ENCODE peak calls at places on chromosomes 7 and 10, in five cellular contexts. One of them, this sample, is unnamed.
A peak's percentile ranks its signal among the peaks of the same experiment; 100 is the strongest.

GRCh38 chr7:77327932-77328628 is 88.1 kb downstream of the GSAP start:
- DNase-seq in T-helper 9 cell: no peak
- DNase-seq in activated CD4-positive, alpha-beta T cell treated with anti-CD3 and anti-CD28 coated beads, Interleukin-2, amount 10 ng/mL, durations not matched to agents 7 days and 5 days: peak; percentile 43
- DNase-seq in fibroblast of the aortic adventitia: no peak
- DNase-seq in stimulated activated effector memory CD8-positive, alpha-beta T cell treated with anti-CD3 and anti-CD28 coated beads, Interleukin-12 subunit alpha, Interleukin-12 subunit beta, amount 100 ng/mL, for 72 hours: no peak
- DNase-seq in this sample: no peak

GRCh38 chr10:29473411-29474100 is 161.2 kb downstream of the SVIL start:
- DNase-seq in activated CD4-positive, alpha-beta T cell treated with anti-CD3 and anti-CD28 coated beads, Interleukin-2, amount 10 ng/mL, durations not matched to agents 7 days and 5 days: no peak
- DNase-seq in stimulated activated effector memory CD8-positive, alpha-beta T cell treated with anti-CD3 and anti-CD28 coated beads, Interleukin-12 subunit alpha, Interleukin-12 subunit beta, amount 100 ng/mL, for 72 hours: no peak
- DNase-seq in T-helper 9 cell: no peak
- DNase-seq in fibroblast of the aortic adventitia: peak; percentile 41
- DNase-seq in this sample: no peak

GRCh38 chr10:58625070-58625469 is 112.4 kb downstream of the BICC1 start:
- DNase-seq in stimulated activated effector memory CD8-positive, alpha-beta T cell treated with anti-CD3 and anti-CD28 coated beads, Interleukin-12 subunit alpha, Interleukin-12 subunit beta, amount 100 ng/mL, for 72 hours: no peak
- DNase-seq in T-helper 9 cell: no peak
- DNase-seq in fibroblast of the aortic adventitia: peak; percentile 97
- DNase-seq in activated CD4-positive, alpha-beta T cell treated with anti-CD3 and anti-CD28 coated beads, Interleukin-2, amount 10 ng/mL, durations not matched to agents 7 days and 5 days: no peak
- DNase-seq in this sample: no peak

GRCh38 chr7:23349484-23350157 is 50.5 kb downstream of the MALSU1 start:
- DNase-seq in T-helper 9 cell: no peak
- DNase-seq in fibroblast of the aortic adventitia: peak; percentile 89
- DNase-seq in stimulated activated effector memory CD8-positive, alpha-beta T cell treated with anti-CD3 and anti-CD28 coated beads, Interleukin-12 subunit alpha, Interleukin-12 subunit beta, amount 100 ng/mL, for 72 hours: no peak
- DNase-seq in activated CD4-positive, alpha-beta T cell treated with anti-CD3 and anti-CD28 coated beads, Interleukin-2, amount 10 ng/mL, durations not matched to agents 7 days and 5 days: no peak
- DNase-seq in this sample: no peak

GRCh38 chr10:49651917-49652316 is 27.5 kb upstream of the C10orf53 start:
- DNase-seq in T-helper 9 cell: no peak
- DNase-seq in fibroblast of the aortic adventitia: no peak
- DNase-seq in stimulated activated effector memory CD8-positive, alpha-beta T cell treated with anti-CD3 and anti-CD28 coated beads, Interleukin-12 subunit alpha, Interleukin-12 subunit beta, amount 100 ng/mL, for 72 hours: no peak
- DNase-seq in activated CD4-positive, alpha-beta T cell treated with anti-CD3 and anti-CD28 coated beads, Interleukin-2, amount 10 ng/mL, durations not matched to agents 7 days and 5 days: no peak
- DNase-seq in this sample: no peak

GRCh38 chr7:145919712-145920111 is 196.9 kb upstream of the CNTNAP2 start:
- DNase-seq in fibroblast of the aortic adventitia: no peak
- DNase-seq in stimulated activated effector memory CD8-positive, alpha-beta T cell treated with anti-CD3 and anti-CD28 coated beads, Interleukin-12 subunit alpha, Interleukin-12 subunit beta, amount 100 ng/mL, for 72 hours: no peak
- DNase-seq in activated CD4-positive, alpha-beta T cell treated with anti-CD3 and anti-CD28 coated beads, Interleukin-2, amount 10 ng/mL, durations not matched to agents 7 days and 5 days: no peak
- DNase-seq in T-helper 9 cell: no peak
- DNase-seq in this sample: no peak

GRCh38 chr10:79457256-79457785 is 11.9 kb upstream of the ZCCHC24 start:
- DNase-seq in fibroblast of the aortic adventitia: no peak
- DNase-seq in T-helper 9 cell: no peak
- DNase-seq in activated CD4-positive, alpha-beta T cell treated with anti-CD3 and anti-CD28 coated beads, Interleukin-2, amount 10 ng/mL, durations not matched to agents 7 days and 5 days: no peak
- DNase-seq in stimulated activated effector memory CD8-positive, alpha-beta T cell treated with anti-CD3 and anti-CD28 coated beads, Interleukin-12 subunit alpha, Interleukin-12 subunit beta, amount 100 ng/mL, for 72 hours: no peak
- DNase-seq in this sample: no peak

GRCh38 chr10:33325929-33326328 is 8.5 kb downstream of the NRP1 start:
- DNase-seq in stimulated activated effector memory CD8-positive, alpha-beta T cell treated with anti-CD3 and anti-CD28 coated beads, Interleukin-12 subunit alpha, Interleukin-12 subunit beta, amount 100 ng/mL, for 72 hours: no peak
- DNase-seq in fibroblast of the aortic adventitia: no peak
- DNase-seq in T-helper 9 cell: no peak
- DNase-seq in activated CD4-positive, alpha-beta T cell treated with anti-CD3 and anti-CD28 coated beads, Interleukin-2, amount 10 ng/mL, durations not matched to agents 7 days and 5 days: no peak
- DNase-seq in this sample: no peak

GRCh38 chr10:24793648-24794379 is 70.1 kb upstream of the ARHGAP21 start:
- DNase-seq in fibroblast of the aortic adventitia: peak; percentile 17
- DNase-seq in T-helper 9 cell: no peak
- DNase-seq in stimulated activated effector memory CD8-positive, alpha-beta T cell treated with anti-CD3 and anti-CD28 coated beads, Interleukin-12 subunit alpha, Interleukin-12 subunit beta, amount 100 ng/mL, for 72 hours: no peak
- DNase-seq in activated CD4-positive, alpha-beta T cell treated with anti-CD3 and anti-CD28 coated beads, Interleukin-2, amount 10 ng/mL, durations not matched to agents 7 days and 5 days: no peak
- DNase-seq in this sample: no peak

GRCh38 chr7:2157473-2158279 is 75.1 kb downstream of the MAD1L1 start:
- DNase-seq in fibroblast of the aortic adventitia: peak; percentile 89
- DNase-seq in activated CD4-positive, alpha-beta T cell treated with anti-CD3 and anti-CD28 coated beads, Interleukin-2, amount 10 ng/mL, durations not matched to agents 7 days and 5 days: no peak
- DNase-seq in stimulated activated effector memory CD8-positive, alpha-beta T cell treated with anti-CD3 and anti-CD28 coated beads, Interleukin-12 subunit alpha, Interleukin-12 subunit beta, amount 100 ng/mL, for 72 hours: no peak
- DNase-seq in T-helper 9 cell: no peak
- DNase-seq in this sample: no peak

GRCh38 chr10:86876748-86877147 is 80.7 kb downstream of the MMRN2 start:
- DNase-seq in fibroblast of the aortic adventitia: no peak
- DNase-seq in stimulated activated effector memory CD8-positive, alpha-beta T cell treated with anti-CD3 and anti-CD28 coated beads, Interleukin-12 subunit alpha, Interleukin-12 subunit beta, amount 100 ng/mL, for 72 hours: no peak
- DNase-seq in activated CD4-positive, alpha-beta T cell treated with anti-CD3 and anti-CD28 coated beads, Interleukin-2, amount 10 ng/mL, durations not matched to agents 7 days and 5 days: no peak
- DNase-seq in T-helper 9 cell: no peak
- DNase-seq in this sample: no peak

GRCh38 chr10:69869291-69869841 is 67.7 kb downstream of the COL13A1 start:
- DNase-seq in fibroblast of the aortic adventitia: peak; percentile 90
- DNase-seq in stimulated activated effector memory CD8-positive, alpha-beta T cell treated with anti-CD3 and anti-CD28 coated beads, Interleukin-12 subunit alpha, Interleukin-12 subunit beta, amount 100 ng/mL, for 72 hours: no peak
- DNase-seq in T-helper 9 cell: no peak
- DNase-seq in activated CD4-positive, alpha-beta T cell treated with anti-CD3 and anti-CD28 coated beads, Interleukin-2, amount 10 ng/mL, durations not matched to agents 7 days and 5 days: no peak
- DNase-seq in this sample: no peak

GRCh38 chr10:118963963-118964362 is 65.6 kb upstream of the NANOS1 start:
- DNase-seq in T-helper 9 cell: no peak
- DNase-seq in fibroblast of the aortic adventitia: no peak
- DNase-seq in stimulated activated effector memory CD8-positive, alpha-beta T cell treated with anti-CD3 and anti-CD28 coated beads, Interleukin-12 subunit alpha, Interleukin-12 subunit beta, amount 100 ng/mL, for 72 hours: no peak
- DNase-seq in activated CD4-positive, alpha-beta T cell treated with anti-CD3 and anti-CD28 coated beads, Interleukin-2, amount 10 ng/mL, durations not matched to agents 7 days and 5 days: no peak
- DNase-seq in this sample: no peak

GRCh38 chr10:89837173-89838001 is 136.0 kb downstream of the KIF20B start:
- DNase-seq in activated CD4-positive, alpha-beta T cell treated with anti-CD3 and anti-CD28 coated beads, Interleukin-2, amount 10 ng/mL, durations not matched to agents 7 days and 5 days: peak; percentile 24
- DNase-seq in fibroblast of the aortic adventitia: peak; percentile 9
- DNase-seq in T-helper 9 cell: peak; percentile 3
- DNase-seq in stimulated activated effector memory CD8-positive, alpha-beta T cell treated with anti-CD3 and anti-CD28 coated beads, Interleukin-12 subunit alpha, Interleukin-12 subunit beta, amount 100 ng/mL, for 72 hours: no peak
- DNase-seq in this sample: peak; percentile 16

GRCh38 chr7:137957887-137958286 is 44.0 kb downstream of the CREB3L2 start:
- DNase-seq in fibroblast of the aortic adventitia: peak; percentile 63
- DNase-seq in T-helper 9 cell: no peak
- DNase-seq in activated CD4-positive, alpha-beta T cell treated with anti-CD3 and anti-CD28 coated beads, Interleukin-2, amount 10 ng/mL, durations not matched to agents 7 days and 5 days: no peak
- DNase-seq in stimulated activated effector memory CD8-positive, alpha-beta T cell treated with anti-CD3 and anti-CD28 coated beads, Interleukin-12 subunit alpha, Interleukin-12 subunit beta, amount 100 ng/mL, for 72 hours: no peak
- DNase-seq in this sample: no peak

GRCh38 chr10:6347391-6347951 is 144.7 kb downstream of the PFKFB3 start:
- DNase-seq in fibroblast of the aortic adventitia: no peak
- DNase-seq in stimulated activated effector memory CD8-positive, alpha-beta T cell treated with anti-CD3 and anti-CD28 coated beads, Interleukin-12 subunit alpha, Interleukin-12 subunit beta, amount 100 ng/mL, for 72 hours: peak; percentile 47
- DNase-seq in activated CD4-positive, alpha-beta T cell treated with anti-CD3 and anti-CD28 coated beads, Interleukin-2, amount 10 ng/mL, durations not matched to agents 7 days and 5 days: peak; percentile 57
- DNase-seq in T-helper 9 cell: peak; percentile 52
- DNase-seq in this sample: no peak

GRCh38 chr10:62618576-62619408 is 185.7 kb upstream of the ADO start:
- DNase-seq in activated CD4-positive, alpha-beta T cell treated with anti-CD3 and anti-CD28 coated beads, Interleukin-2, amount 10 ng/mL, durations not matched to agents 7 days and 5 days: no peak
- DNase-seq in stimulated activated effector memory CD8-positive, alpha-beta T cell treated with anti-CD3 and anti-CD28 coated beads, Interleukin-12 subunit alpha, Interleukin-12 subunit beta, amount 100 ng/mL, for 72 hours: no peak
- DNase-seq in fibroblast of the aortic adventitia: peak; percentile 88
- DNase-seq in T-helper 9 cell: no peak
- DNase-seq in this sample: peak; percentile 32

GRCh38 chr10:505459-505858 is 184.0 kb downstream of the DIP2C start:
- DNase-seq in stimulated activated effector memory CD8-positive, alpha-beta T cell treated with anti-CD3 and anti-CD28 coated beads, Interleukin-12 subunit alpha, Interleukin-12 subunit beta, amount 100 ng/mL, for 72 hours: no peak
- DNase-seq in T-helper 9 cell: no peak
- DNase-seq in activated CD4-positive, alpha-beta T cell treated with anti-CD3 and anti-CD28 coated beads, Interleukin-2, amount 10 ng/mL, durations not matched to agents 7 days and 5 days: no peak
- DNase-seq in fibroblast of the aortic adventitia: no peak
- DNase-seq in this sample: no peak

GRCh38 chr10:105605873-105606272 is 964.8 kb downstream of the SORCS3 start:
- DNase-seq in fibroblast of the aortic adventitia: no peak
- DNase-seq in activated CD4-positive, alpha-beta T cell treated with anti-CD3 and anti-CD28 coated beads, Interleukin-2, amount 10 ng/mL, durations not matched to agents 7 days and 5 days: no peak
- DNase-seq in stimulated activated effector memory CD8-positive, alpha-beta T cell treated with anti-CD3 and anti-CD28 coated beads, Interleukin-12 subunit alpha, Interleukin-12 subunit beta, amount 100 ng/mL, for 72 hours: no peak
- DNase-seq in T-helper 9 cell: no peak
- DNase-seq in this sample: no peak

GRCh38 chr10:48484911-48485310 is 120.0 kb downstream of the ARHGAP22 start:
- DNase-seq in activated CD4-positive, alpha-beta T cell treated with anti-CD3 and anti-CD28 coated beads, Interleukin-2, amount 10 ng/mL, durations not matched to agents 7 days and 5 days: no peak
- DNase-seq in stimulated activated effector memory CD8-positive, alpha-beta T cell treated with anti-CD3 and anti-CD28 coated beads, Interleukin-12 subunit alpha, Interleukin-12 subunit beta, amount 100 ng/mL, for 72 hours: no peak
- DNase-seq in fibroblast of the aortic adventitia: no peak
- DNase-seq in T-helper 9 cell: no peak
- DNase-seq in this sample: no peak

GRCh38 chr7:112603673-112604072 is 122.9 kb downstream of the LSMEM1 start:
- DNase-seq in stimulated activated effector memory CD8-positive, alpha-beta T cell treated with anti-CD3 and anti-CD28 coated beads, Interleukin-12 subunit alpha, Interleukin-12 subunit beta, amount 100 ng/mL, for 72 hours: no peak
- DNase-seq in activated CD4-positive, alpha-beta T cell treated with anti-CD3 and anti-CD28 coated beads, Interleukin-2, amount 10 ng/mL, durations not matched to agents 7 days and 5 days: no peak
- DNase-seq in fibroblast of the aortic adventitia: no peak
- DNase-seq in T-helper 9 cell: no peak
- DNase-seq in this sample: no peak

GRCh38 chr7:17402628-17403278 is 104.3 kb downstream of the AHR start:
- DNase-seq in fibroblast of the aortic adventitia: no peak
- DNase-seq in stimulated activated effector memory CD8-positive, alpha-beta T cell treated with anti-CD3 and anti-CD28 coated beads, Interleukin-12 subunit alpha, Interleukin-12 subunit beta, amount 100 ng/mL, for 72 hours: no peak
- DNase-seq in T-helper 9 cell: no peak
- DNase-seq in activated CD4-positive, alpha-beta T cell treated with anti-CD3 and anti-CD28 coated beads, Interleukin-2, amount 10 ng/mL, durations not matched to agents 7 days and 5 days: no peak
- DNase-seq in this sample: no peak

GRCh38 chr7:32533313-32534024 is 38.2 kb downstream of the AVL9 start:
- DNase-seq in activated CD4-positive, alpha-beta T cell treated with anti-CD3 and anti-CD28 coated beads, Interleukin-2, amount 10 ng/mL, durations not matched to agents 7 days and 5 days: no peak
- DNase-seq in stimulated activated effector memory CD8-positive, alpha-beta T cell treated with anti-CD3 and anti-CD28 coated beads, Interleukin-12 subunit alpha, Interleukin-12 subunit beta, amount 100 ng/mL, for 72 hours: no peak
- DNase-seq in T-helper 9 cell: no peak
- DNase-seq in fibroblast of the aortic adventitia: peak; percentile 68
- DNase-seq in this sample: no peak

GRCh38 chr10:108346066-108346465 is 1181.6 kb upstream of the SORCS1 start:
- DNase-seq in T-helper 9 cell: no peak
- DNase-seq in fibroblast of the aortic adventitia: no peak
- DNase-seq in stimulated activated effector memory CD8-positive, alpha-beta T cell treated with anti-CD3 and anti-CD28 coated beads, Interleukin-12 subunit alpha, Interleukin-12 subunit beta, amount 100 ng/mL, for 72 hours: no peak
- DNase-seq in activated CD4-positive, alpha-beta T cell treated with anti-CD3 and anti-CD28 coated beads, Interleukin-2, amount 10 ng/mL, durations not matched to agents 7 days and 5 days: no peak
- DNase-seq in this sample: no peak

GRCh38 chr10:128631801-128632241 is 505.6 kb upstream of the MKI67 start:
- DNase-seq in activated CD4-positive, alpha-beta T cell treated with anti-CD3 and anti-CD28 coated beads, Interleukin-2, amount 10 ng/mL, durations not matched to agents 7 days and 5 days: peak; percentile 17
- DNase-seq in stimulated activated effector memory CD8-positive, alpha-beta T cell treated with anti-CD3 and anti-CD28 coated beads, Interleukin-12 subunit alpha, Interleukin-12 subunit beta, amount 100 ng/mL, for 72 hours: no peak
- DNase-seq in T-helper 9 cell: no peak
- DNase-seq in fibroblast of the aortic adventitia: peak; percentile 3
- DNase-seq in this sample: no peak

GRCh38 chr7:84372155-84372621 is 177.6 kb upstream of the SEMA3A start:
- DNase-seq in fibroblast of the aortic adventitia: peak; percentile 94
- DNase-seq in stimulated activated effector memory CD8-positive, alpha-beta T cell treated with anti-CD3 and anti-CD28 coated beads, Interleukin-12 subunit alpha, Interleukin-12 subunit beta, amount 100 ng/mL, for 72 hours: no peak
- DNase-seq in activated CD4-positive, alpha-beta T cell treated with anti-CD3 and anti-CD28 coated beads, Interleukin-2, amount 10 ng/mL, durations not matched to agents 7 days and 5 days: no peak
- DNase-seq in T-helper 9 cell: no peak
- DNase-seq in this sample: no peak

GRCh38 chr7:50939026-50939425 is 156.3 kb upstream of the GRB10 start:
- DNase-seq in stimulated activated effector memory CD8-positive, alpha-beta T cell treated with anti-CD3 and anti-CD28 coated beads, Interleukin-12 subunit alpha, Interleukin-12 subunit beta, amount 100 ng/mL, for 72 hours: no peak
- DNase-seq in activated CD4-positive, alpha-beta T cell treated with anti-CD3 and anti-CD28 coated beads, Interleukin-2, amount 10 ng/mL, durations not matched to agents 7 days and 5 days: no peak
- DNase-seq in fibroblast of the aortic adventitia: no peak
- DNase-seq in T-helper 9 cell: no peak
- DNase-seq in this sample: no peak

GRCh38 chr10:90884414-90884813 is 12.6 kb downstream of the RPP30 start:
- DNase-seq in fibroblast of the aortic adventitia: peak; percentile 45
- DNase-seq in activated CD4-positive, alpha-beta T cell treated with anti-CD3 and anti-CD28 coated beads, Interleukin-2, amount 10 ng/mL, durations not matched to agents 7 days and 5 days: no peak
- DNase-seq in stimulated activated effector memory CD8-positive, alpha-beta T cell treated with anti-CD3 and anti-CD28 coated beads, Interleukin-12 subunit alpha, Interleukin-12 subunit beta, amount 100 ng/mL, for 72 hours: no peak
- DNase-seq in T-helper 9 cell: no peak
- DNase-seq in this sample: no peak

GRCh38 chr7:111953611-111954010 is 252.6 kb downstream of the DOCK4 start:
- DNase-seq in activated CD4-positive, alpha-beta T cell treated with anti-CD3 and anti-CD28 coated beads, Interleukin-2, amount 10 ng/mL, durations not matched to agents 7 days and 5 days: no peak
- DNase-seq in fibroblast of the aortic adventitia: peak; percentile 33
- DNase-seq in T-helper 9 cell: no peak
- DNase-seq in stimulated activated effector memory CD8-positive, alpha-beta T cell treated with anti-CD3 and anti-CD28 coated beads, Interleukin-12 subunit alpha, Interleukin-12 subunit beta, amount 100 ng/mL, for 72 hours: no peak
- DNase-seq in this sample: no peak

GRCh38 chr10:77531441-77532001 is 106.1 kb downstream of the KCNMA1 start:
- DNase-seq in activated CD4-positive, alpha-beta T cell treated with anti-CD3 and anti-CD28 coated beads, Interleukin-2, amount 10 ng/mL, durations not matched to agents 7 days and 5 days: no peak
- DNase-seq in T-helper 9 cell: no peak
- DNase-seq in fibroblast of the aortic adventitia: peak; percentile 72
- DNase-seq in stimulated activated effector memory CD8-positive, alpha-beta T cell treated with anti-CD3 and anti-CD28 coated beads, Interleukin-12 subunit alpha, Interleukin-12 subunit beta, amount 100 ng/mL, for 72 hours: no peak
- DNase-seq in this sample: no peak

This sample was measured in GM12892.